ENCODE peak calls at places on chromosomes 7 and 10, in four cellular contexts. U is bronchial epithelial cell, V is cardiac fibroblast, J is neural progenitor cell. F is an unnamed sample.

GRCh38 chr10:102773320-102773719 is 29.6 kb downstream of the WBP1L start:
- DNase-seq in U (no peak), V (no peak), J (no peak), F (peak; percentile 16)

GRCh38 chr10:44017483-44018145 is 367.3 kb downstream of the CXCL12 start:
- DNase-seq in U (no peak), V (no peak), J (no peak), F (no peak)

GRCh38 chr10:73577788-73578187 is 13.4 kb downstream of the USP54 start:
- DNase-seq in U (peak; percentile 77), V (peak; percentile 69), J (peak; percentile 5), F (no peak)

GRCh38 chr7:28389504-28390385 is 22.6 kb upstream of the CREB5 start:
- DNase-seq in U (peak; percentile 75), V (peak; percentile 79), J (peak; percentile 82), F (peak; percentile 62)

GRCh38 chr7:64312826-64313225 is 935 bp upstream of the ZNF736 start:
- DNase-seq in U (peak; percentile 21), V (no peak), J (no peak), F (no peak)

GRCh38 chr10:102613286-102613685 is 31.0 kb upstream of the TRIM8 start:
- DNase-seq in U (no peak), V (no peak), J (no peak), F (no peak)

GRCh38 chr10:108388716-108389115 is 1224.2 kb upstream of the SORCS1 start:
- DNase-seq in U (no peak), V (no peak), J (no peak), F (no peak)

GRCh38 chr10:109982812-109983211 is 25.0 kb upstream of the ADD3 start:
- DNase-seq in U (no peak), V (peak; percentile 50), J (no peak), F (no peak)

GRCh38 chr10:20596065-20596760 is 300.9 kb downstream of the NEBL start:
- DNase-seq in U (peak; percentile 18), V (peak; percentile 29), J (no peak), F (no peak)

GRCh38 chr10:52778511-52779392 is 6.2 kb upstream of the MBL2 start:
- DNase-seq in U (peak; percentile 33), V (peak; percentile 67), J (peak; percentile 49), F (peak; percentile 39)

GRCh38 chr7:51325231-51325630 is 8.6 kb upstream of the COBL start:
- DNase-seq in U (peak; percentile 73), V (no peak), J (no peak), F (no peak)

DNA sequence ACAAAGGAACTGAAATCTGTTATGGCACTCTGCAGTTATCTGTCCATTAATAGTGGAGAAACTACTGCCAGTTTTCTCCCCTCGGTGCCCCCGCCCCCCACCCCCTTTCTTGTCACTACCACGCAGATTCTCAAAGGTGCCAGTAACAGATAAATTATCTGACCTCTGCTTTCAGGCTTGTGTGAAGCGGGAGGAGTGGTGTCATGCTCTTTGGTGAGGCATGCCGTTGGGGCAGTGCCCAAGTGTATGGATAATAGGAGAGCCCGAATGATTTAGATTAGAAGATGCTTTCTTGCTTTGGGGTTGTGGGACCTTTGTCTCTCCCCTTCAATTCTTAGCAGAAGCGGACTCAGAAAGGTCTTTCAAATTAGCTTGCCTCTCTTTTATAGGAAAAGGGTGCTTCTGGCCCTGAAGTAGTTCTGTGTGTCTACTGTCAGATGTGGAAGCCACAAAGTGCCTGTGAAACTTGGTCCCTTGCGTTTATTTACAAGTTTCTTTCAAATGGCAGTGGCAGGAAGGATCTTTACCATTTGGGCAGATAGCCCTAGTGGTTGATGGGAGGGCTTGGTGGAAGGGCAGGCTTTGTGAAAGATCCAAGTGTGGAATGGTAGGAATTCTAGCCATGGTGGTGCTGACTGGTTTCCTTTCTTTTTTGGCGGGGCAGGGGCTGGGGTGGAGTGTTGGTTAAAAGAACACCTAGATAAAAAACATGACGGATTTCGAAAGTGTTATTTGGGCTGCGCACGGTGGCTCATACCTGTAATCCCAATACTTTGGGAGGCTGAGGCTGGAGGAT is 26.8 kb downstream of the AUTS2 start:
- DNase-seq in U (no peak), V (no peak), J (no peak), F (no peak)
- TF ChIP-seq CTCF in U (no peak), V (no peak), J (no peak), F (no peak)

DNA sequence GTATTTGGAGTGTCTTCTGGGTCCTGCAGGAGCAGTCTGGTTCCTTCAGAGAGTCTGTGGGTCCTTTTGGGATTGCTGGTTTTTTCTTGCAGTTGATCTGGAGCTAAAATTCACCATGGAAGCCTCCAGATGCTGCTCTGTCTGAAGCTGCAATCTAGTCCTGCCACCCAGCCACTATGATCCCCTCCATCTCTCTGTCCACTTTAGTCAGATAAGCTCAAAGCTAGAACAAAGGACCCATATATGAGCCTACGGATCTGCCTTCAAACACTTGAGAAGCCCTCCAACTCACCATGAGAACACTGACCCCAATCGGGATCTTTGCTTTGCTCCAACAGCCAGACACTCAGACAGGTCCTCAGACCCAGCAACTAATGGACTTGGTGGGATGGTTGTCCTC is 618 bp upstream of the TBXAS1 start:
- DNase-seq in U (no peak), V (no peak), J (no peak), F (no peak)
- TF ChIP-seq CTCF in U (no peak), V (no peak), J (no peak), F (no peak)

GRCh38 chr10:60495357-60495756 is 105.7 kb upstream of the ANK3 start:
- DNase-seq in U (peak; percentile 36), V (no peak), J (no peak), F (no peak)
- TF ChIP-seq CTCF in U (no peak), V (peak; percentile 10), J (no peak), F (no peak)

GRCh38 chr10:23535381-23535780 is 96.5 kb downstream of the OTUD1 start:
- DNase-seq in U (peak; percentile 21), V (no peak), J (no peak), F (no peak)
- TF ChIP-seq CTCF in U (peak; percentile 17), V (no peak), J (peak; percentile 18), F (no peak)